ENCODE peak calls at places on chromosome 15, in ten cellular contexts. One of them, this sample, is unnamed.

GRCh38 chr15:85706779-85707518 is 87.8 kb downstream of the KLHL25 start:
- DNase-seq in kidney epithelial cell: no peak
- DNase-seq in activated CD4-positive, CD25-positive, alpha-beta regulatory T cell: no peak
- DNase-seq in KBM-7: peak
- DNase-seq in posterior vena cava: no peak
- DNase-seq in naive thymus-derived CD8-positive, alpha-beta T cell: peak
- DNase-seq in substantia nigra: no peak
- DNase-seq in Calu3: no peak
- DNase-seq in cardiac muscle cell: no peak
- DNase-seq in stimulated activated CD4-positive, alpha-beta T cell treated with anti-CD3 and anti-CD28 coated beads, TNF-alpha, amount 100 ng/mL, for 4 hours: no peak
- DNase-seq in this sample: peak

GRCh38 chr15:77550275-77551251 is 82.1 kb downstream of the LINGO1 start:
- DNase-seq in kidney epithelial cell: no peak
- DNase-seq in activated CD4-positive, CD25-positive, alpha-beta regulatory T cell: no peak
- DNase-seq in KBM-7: no peak
- DNase-seq in posterior vena cava: no peak
- DNase-seq in naive thymus-derived CD8-positive, alpha-beta T cell: no peak
- DNase-seq in substantia nigra: no peak
- DNase-seq in Calu3: no peak
- DNase-seq in cardiac muscle cell: peak
- DNase-seq in stimulated activated CD4-positive, alpha-beta T cell treated with anti-CD3 and anti-CD28 coated beads, TNF-alpha, amount 100 ng/mL, for 4 hours: no peak
- DNase-seq in this sample: no peak

GRCh38 chr15:89442671-89443307 is 53.6 kb downstream of the RHCG start:
- DNase-seq in kidney epithelial cell: no peak
- DNase-seq in activated CD4-positive, CD25-positive, alpha-beta regulatory T cell: no peak
- DNase-seq in KBM-7: peak
- DNase-seq in posterior vena cava: peak
- DNase-seq in naive thymus-derived CD8-positive, alpha-beta T cell: no peak
- DNase-seq in substantia nigra: peak
- DNase-seq in Calu3: peak
- DNase-seq in cardiac muscle cell: peak
- DNase-seq in stimulated activated CD4-positive, alpha-beta T cell treated with anti-CD3 and anti-CD28 coated beads, TNF-alpha, amount 100 ng/mL, for 4 hours: no peak
- DNase-seq in this sample: peak

GRCh38 chr15:93042691-93043378 is 46.2 kb downstream of the RGMA start:
- DNase-seq in kidney epithelial cell: no peak
- DNase-seq in activated CD4-positive, CD25-positive, alpha-beta regulatory T cell: no peak
- DNase-seq in KBM-7: no peak
- DNase-seq in posterior vena cava: peak
- DNase-seq in naive thymus-derived CD8-positive, alpha-beta T cell: no peak
- DNase-seq in substantia nigra: no peak
- DNase-seq in Calu3: no peak
- DNase-seq in cardiac muscle cell: no peak
- DNase-seq in stimulated activated CD4-positive, alpha-beta T cell treated with anti-CD3 and anti-CD28 coated beads, TNF-alpha, amount 100 ng/mL, for 4 hours: no peak
- DNase-seq in this sample: no peak

GRCh38 chr15:80179025-80179759 is 26.4 kb downstream of the FAH start:
- DNase-seq in kidney epithelial cell: peak
- DNase-seq in activated CD4-positive, CD25-positive, alpha-beta regulatory T cell: no peak
- DNase-seq in KBM-7: no peak
- DNase-seq in posterior vena cava: peak
- DNase-seq in naive thymus-derived CD8-positive, alpha-beta T cell: no peak
- DNase-seq in substantia nigra: no peak
- DNase-seq in Calu3: peak
- DNase-seq in cardiac muscle cell: no peak
- DNase-seq in stimulated activated CD4-positive, alpha-beta T cell treated with anti-CD3 and anti-CD28 coated beads, TNF-alpha, amount 100 ng/mL, for 4 hours: no peak
- DNase-seq in this sample: no peak

GRCh38 chr15:98824595-98824994 is 176.3 kb downstream of the IGF1R start:
- DNase-seq in kidney epithelial cell: no peak
- DNase-seq in activated CD4-positive, CD25-positive, alpha-beta regulatory T cell: no peak
- DNase-seq in KBM-7: no peak
- DNase-seq in posterior vena cava: no peak
- DNase-seq in naive thymus-derived CD8-positive, alpha-beta T cell: no peak
- DNase-seq in substantia nigra: no peak
- DNase-seq in Calu3: no peak
- DNase-seq in cardiac muscle cell: no peak
- DNase-seq in stimulated activated CD4-positive, alpha-beta T cell treated with anti-CD3 and anti-CD28 coated beads, TNF-alpha, amount 100 ng/mL, for 4 hours: no peak
- DNase-seq in this sample: no peak

GRCh38 chr15:29233566-29233965 is 36.1 kb downstream of the NSMCE3 start:
- DNase-seq in kidney epithelial cell: peak
- DNase-seq in activated CD4-positive, CD25-positive, alpha-beta regulatory T cell: no peak
- DNase-seq in KBM-7: no peak
- DNase-seq in posterior vena cava: no peak
- DNase-seq in naive thymus-derived CD8-positive, alpha-beta T cell: no peak
- DNase-seq in substantia nigra: no peak
- DNase-seq in Calu3: no peak
- DNase-seq in cardiac muscle cell: no peak
- DNase-seq in stimulated activated CD4-positive, alpha-beta T cell treated with anti-CD3 and anti-CD28 coated beads, TNF-alpha, amount 100 ng/mL, for 4 hours: no peak
- DNase-seq in this sample: no peak

GRCh38 chr15:79418693-79419279 is 13.3 kb upstream of the MINAR1 start:
- DNase-seq in kidney epithelial cell: no peak
- DNase-seq in activated CD4-positive, CD25-positive, alpha-beta regulatory T cell: no peak
- DNase-seq in KBM-7: no peak
- DNase-seq in posterior vena cava: no peak
- DNase-seq in naive thymus-derived CD8-positive, alpha-beta T cell: no peak
- DNase-seq in substantia nigra: peak
- DNase-seq in Calu3: no peak
- DNase-seq in cardiac muscle cell: no peak
- DNase-seq in stimulated activated CD4-positive, alpha-beta T cell treated with anti-CD3 and anti-CD28 coated beads, TNF-alpha, amount 100 ng/mL, for 4 hours: no peak
- DNase-seq in this sample: no peak

GRCh38 chr15:30788595-30788994 is 115.1 kb upstream of the FAN1 start:
- DNase-seq in kidney epithelial cell: no peak
- DNase-seq in activated CD4-positive, CD25-positive, alpha-beta regulatory T cell: no peak
- DNase-seq in KBM-7: no peak
- DNase-seq in posterior vena cava: no peak
- DNase-seq in naive thymus-derived CD8-positive, alpha-beta T cell: no peak
- DNase-seq in substantia nigra: no peak
- DNase-seq in Calu3: no peak
- DNase-seq in cardiac muscle cell: no peak
- DNase-seq in stimulated activated CD4-positive, alpha-beta T cell treated with anti-CD3 and anti-CD28 coated beads, TNF-alpha, amount 100 ng/mL, for 4 hours: no peak
- DNase-seq in this sample: no peak

GRCh38 chr15:73870700-73871408 is 2.5 kb upstream of the TBC1D21 start:
- DNase-seq in kidney epithelial cell: no peak
- DNase-seq in activated CD4-positive, CD25-positive, alpha-beta regulatory T cell: no peak
- DNase-seq in KBM-7: peak
- DNase-seq in posterior vena cava: no peak
- DNase-seq in naive thymus-derived CD8-positive, alpha-beta T cell: no peak
- DNase-seq in substantia nigra: no peak
- DNase-seq in Calu3: peak
- DNase-seq in cardiac muscle cell: peak
- DNase-seq in stimulated activated CD4-positive, alpha-beta T cell treated with anti-CD3 and anti-CD28 coated beads, TNF-alpha, amount 100 ng/mL, for 4 hours: no peak
- DNase-seq in this sample: no peak

GRCh38 chr15:43854801-43855200 is 28.0 kb downstream of the WDR76 start:
- DNase-seq in kidney epithelial cell: no peak
- DNase-seq in activated CD4-positive, CD25-positive, alpha-beta regulatory T cell: no peak
- DNase-seq in KBM-7: peak
- DNase-seq in posterior vena cava: no peak
- DNase-seq in naive thymus-derived CD8-positive, alpha-beta T cell: no peak
- DNase-seq in substantia nigra: no peak
- DNase-seq in Calu3: no peak
- DNase-seq in cardiac muscle cell: no peak
- DNase-seq in stimulated activated CD4-positive, alpha-beta T cell treated with anti-CD3 and anti-CD28 coated beads, TNF-alpha, amount 100 ng/mL, for 4 hours: no peak
- DNase-seq in this sample: no peak

GRCh38 chr15:33654859-33655258 is 313.4 kb upstream of the CHRM5 start:
- DNase-seq in kidney epithelial cell: no peak
- DNase-seq in activated CD4-positive, CD25-positive, alpha-beta regulatory T cell: no peak
- DNase-seq in KBM-7: no peak
- DNase-seq in posterior vena cava: no peak
- DNase-seq in naive thymus-derived CD8-positive, alpha-beta T cell: no peak
- DNase-seq in substantia nigra: peak
- DNase-seq in Calu3: no peak
- DNase-seq in cardiac muscle cell: no peak
- DNase-seq in stimulated activated CD4-positive, alpha-beta T cell treated with anti-CD3 and anti-CD28 coated beads, TNF-alpha, amount 100 ng/mL, for 4 hours: no peak
- DNase-seq in this sample: no peak

GRCh38 chr15:89820651-89821611 is 6.3 kb upstream of the ANPEP start:
- DNase-seq in kidney epithelial cell: no peak
- DNase-seq in activated CD4-positive, CD25-positive, alpha-beta regulatory T cell: no peak
- DNase-seq in KBM-7: no peak
- DNase-seq in posterior vena cava: peak
- DNase-seq in naive thymus-derived CD8-positive, alpha-beta T cell: no peak
- DNase-seq in substantia nigra: no peak
- DNase-seq in Calu3: no peak
- DNase-seq in cardiac muscle cell: no peak
- DNase-seq in stimulated activated CD4-positive, alpha-beta T cell treated with anti-CD3 and anti-CD28 coated beads, TNF-alpha, amount 100 ng/mL, for 4 hours: no peak
- DNase-seq in this sample: no peak

GRCh38 chr15:93649691-93650235 is 560.8 kb upstream of the RGMA start:
- DNase-seq in kidney epithelial cell: no peak
- DNase-seq in activated CD4-positive, CD25-positive, alpha-beta regulatory T cell: no peak
- DNase-seq in KBM-7: no peak
- DNase-seq in posterior vena cava: no peak
- DNase-seq in naive thymus-derived CD8-positive, alpha-beta T cell: no peak
- DNase-seq in substantia nigra: no peak
- DNase-seq in Calu3: no peak
- DNase-seq in cardiac muscle cell: no peak
- DNase-seq in stimulated activated CD4-positive, alpha-beta T cell treated with anti-CD3 and anti-CD28 coated beads, TNF-alpha, amount 100 ng/mL, for 4 hours: no peak
- DNase-seq in this sample: no peak

GRCh38 chr15:48062476-48062875 is 58.3 kb upstream of the SLC24A5 start:
- DNase-seq in kidney epithelial cell: no peak
- DNase-seq in activated CD4-positive, CD25-positive, alpha-beta regulatory T cell: no peak
- DNase-seq in KBM-7: no peak
- DNase-seq in posterior vena cava: no peak
- DNase-seq in naive thymus-derived CD8-positive, alpha-beta T cell: no peak
- DNase-seq in substantia nigra: no peak
- DNase-seq in Calu3: no peak
- DNase-seq in cardiac muscle cell: no peak
- DNase-seq in stimulated activated CD4-positive, alpha-beta T cell treated with anti-CD3 and anti-CD28 coated beads, TNF-alpha, amount 100 ng/mL, for 4 hours: no peak
- DNase-seq in this sample: no peak

GRCh38 chr15:94070341-94071275 is 160.8 kb upstream of the MCTP2 start:
- DNase-seq in kidney epithelial cell: peak
- DNase-seq in activated CD4-positive, CD25-positive, alpha-beta regulatory T cell: no peak
- DNase-seq in KBM-7: no peak
- DNase-seq in posterior vena cava: no peak
- DNase-seq in naive thymus-derived CD8-positive, alpha-beta T cell: no peak
- DNase-seq in substantia nigra: peak
- DNase-seq in Calu3: no peak
- DNase-seq in cardiac muscle cell: no peak
- DNase-seq in stimulated activated CD4-positive, alpha-beta T cell treated with anti-CD3 and anti-CD28 coated beads, TNF-alpha, amount 100 ng/mL, for 4 hours: no peak
- DNase-seq in this sample: no peak

GRCh38 chr15:78361956-78362506 is 21.9 kb downstream of the CRABP1 start:
- DNase-seq in kidney epithelial cell: no peak
- DNase-seq in activated CD4-positive, CD25-positive, alpha-beta regulatory T cell: no peak
- DNase-seq in KBM-7: no peak
- DNase-seq in posterior vena cava: peak
- DNase-seq in naive thymus-derived CD8-positive, alpha-beta T cell: no peak
- DNase-seq in substantia nigra: no peak
- DNase-seq in Calu3: no peak
- DNase-seq in cardiac muscle cell: no peak
- DNase-seq in stimulated activated CD4-positive, alpha-beta T cell treated with anti-CD3 and anti-CD28 coated beads, TNF-alpha, amount 100 ng/mL, for 4 hours: no peak
- DNase-seq in this sample: no peak

GRCh38 chr15:86002444-86002843 is 77.2 kb upstream of the AGBL1 start:
- DNase-seq in kidney epithelial cell: no peak
- DNase-seq in activated CD4-positive, CD25-positive, alpha-beta regulatory T cell: no peak
- DNase-seq in KBM-7: no peak
- DNase-seq in posterior vena cava: no peak
- DNase-seq in naive thymus-derived CD8-positive, alpha-beta T cell: no peak
- DNase-seq in substantia nigra: no peak
- DNase-seq in Calu3: no peak
- DNase-seq in cardiac muscle cell: no peak
- DNase-seq in stimulated activated CD4-positive, alpha-beta T cell treated with anti-CD3 and anti-CD28 coated beads, TNF-alpha, amount 100 ng/mL, for 4 hours: no peak
- DNase-seq in this sample: no peak

GRCh38 chr15:62406268-62406667 is 241.2 kb upstream of the C2CD4B start:
- DNase-seq in kidney epithelial cell: no peak
- DNase-seq in activated CD4-positive, CD25-positive, alpha-beta regulatory T cell: no peak
- DNase-seq in KBM-7: no peak
- DNase-seq in posterior vena cava: no peak
- DNase-seq in naive thymus-derived CD8-positive, alpha-beta T cell: no peak
- DNase-seq in substantia nigra: no peak
- DNase-seq in Calu3: no peak
- DNase-seq in cardiac muscle cell: no peak
- DNase-seq in stimulated activated CD4-positive, alpha-beta T cell treated with anti-CD3 and anti-CD28 coated beads, TNF-alpha, amount 100 ng/mL, for 4 hours: no peak
- DNase-seq in this sample: no peak

GRCh38 chr15:92444631-92445030 is 51.0 kb downstream of the ST8SIA2 start:
- DNase-seq in kidney epithelial cell: no peak
- DNase-seq in activated CD4-positive, CD25-positive, alpha-beta regulatory T cell: no peak
- DNase-seq in KBM-7: no peak
- DNase-seq in posterior vena cava: no peak
- DNase-seq in naive thymus-derived CD8-positive, alpha-beta T cell: no peak
- DNase-seq in substantia nigra: no peak
- DNase-seq in Calu3: no peak
- DNase-seq in cardiac muscle cell: no peak
- DNase-seq in stimulated activated CD4-positive, alpha-beta T cell treated with anti-CD3 and anti-CD28 coated beads, TNF-alpha, amount 100 ng/mL, for 4 hours: no peak
- DNase-seq in this sample: no peak

GRCh38 chr15:87031545-87032230 is 952.0 kb downstream of the AGBL1 start:
- DNase-seq in kidney epithelial cell: no peak
- DNase-seq in activated CD4-positive, CD25-positive, alpha-beta regulatory T cell: no peak
- DNase-seq in KBM-7: no peak
- DNase-seq in posterior vena cava: no peak
- DNase-seq in naive thymus-derived CD8-positive, alpha-beta T cell: no peak
- DNase-seq in substantia nigra: no peak
- DNase-seq in Calu3: no peak
- DNase-seq in cardiac muscle cell: no peak
- DNase-seq in stimulated activated CD4-positive, alpha-beta T cell treated with anti-CD3 and anti-CD28 coated beads, TNF-alpha, amount 100 ng/mL, for 4 hours: no peak
- DNase-seq in this sample: no peak

GRCh38 chr15:88396382-88396781 is 70.8 kb downstream of the MRPL46 start:
- DNase-seq in kidney epithelial cell: no peak
- DNase-seq in activated CD4-positive, CD25-positive, alpha-beta regulatory T cell: no peak
- DNase-seq in KBM-7: no peak
- DNase-seq in posterior vena cava: no peak
- DNase-seq in naive thymus-derived CD8-positive, alpha-beta T cell: no peak
- DNase-seq in substantia nigra: no peak
- DNase-seq in Calu3: no peak
- DNase-seq in cardiac muscle cell: no peak
- DNase-seq in stimulated activated CD4-positive, alpha-beta T cell treated with anti-CD3 and anti-CD28 coated beads, TNF-alpha, amount 100 ng/mL, for 4 hours: no peak
- DNase-seq in this sample: no peak

GRCh38 chr15:65086680-65087111 is 10.2 kb downstream of the KBTBD13 start:
- DNase-seq in kidney epithelial cell: no peak
- DNase-seq in activated CD4-positive, CD25-positive, alpha-beta regulatory T cell: no peak
- DNase-seq in KBM-7: peak
- DNase-seq in posterior vena cava: no peak
- DNase-seq in naive thymus-derived CD8-positive, alpha-beta T cell: no peak
- DNase-seq in substantia nigra: no peak
- DNase-seq in Calu3: no peak
- DNase-seq in cardiac muscle cell: no peak
- DNase-seq in stimulated activated CD4-positive, alpha-beta T cell treated with anti-CD3 and anti-CD28 coated beads, TNF-alpha, amount 100 ng/mL, for 4 hours: no peak
- DNase-seq in this sample: no peak

GRCh38 chr15:74917676-74918075 is 11.0 kb upstream of the FAM219B start:
- DNase-seq in kidney epithelial cell: no peak
- DNase-seq in activated CD4-positive, CD25-positive, alpha-beta regulatory T cell: no peak
- DNase-seq in KBM-7: no peak
- DNase-seq in posterior vena cava: peak
- DNase-seq in naive thymus-derived CD8-positive, alpha-beta T cell: no peak
- DNase-seq in substantia nigra: no peak
- DNase-seq in Calu3: no peak
- DNase-seq in cardiac muscle cell: no peak
- DNase-seq in stimulated activated CD4-positive, alpha-beta T cell treated with anti-CD3 and anti-CD28 coated beads, TNF-alpha, amount 100 ng/mL, for 4 hours: no peak
- DNase-seq in this sample: no peak

GRCh38 chr15:58558777-58559176 is 127.0 kb downstream of the LIPC start:
- DNase-seq in kidney epithelial cell: no peak
- DNase-seq in activated CD4-positive, CD25-positive, alpha-beta regulatory T cell: no peak
- DNase-seq in KBM-7: no peak
- DNase-seq in posterior vena cava: no peak
- DNase-seq in naive thymus-derived CD8-positive, alpha-beta T cell: no peak
- DNase-seq in substantia nigra: no peak
- DNase-seq in Calu3: no peak
- DNase-seq in cardiac muscle cell: no peak
- DNase-seq in stimulated activated CD4-positive, alpha-beta T cell treated with anti-CD3 and anti-CD28 coated beads, TNF-alpha, amount 100 ng/mL, for 4 hours: no peak
- DNase-seq in this sample: no peak

GRCh38 chr15:89002281-89002761 is 85.9 kb upstream of the ABHD2 start:
- DNase-seq in kidney epithelial cell: no peak
- DNase-seq in activated CD4-positive, CD25-positive, alpha-beta regulatory T cell: no peak
- DNase-seq in KBM-7: peak
- DNase-seq in posterior vena cava: no peak
- DNase-seq in naive thymus-derived CD8-positive, alpha-beta T cell: no peak
- DNase-seq in substantia nigra: no peak
- DNase-seq in Calu3: no peak
- DNase-seq in cardiac muscle cell: peak
- DNase-seq in stimulated activated CD4-positive, alpha-beta T cell treated with anti-CD3 and anti-CD28 coated beads, TNF-alpha, amount 100 ng/mL, for 4 hours: no peak
- DNase-seq in this sample: no peak

GRCh38 chr15:78811124-78811824 is at the start of gene ADAMTS7:
- DNase-seq in kidney epithelial cell: peak
- DNase-seq in activated CD4-positive, CD25-positive, alpha-beta regulatory T cell: peak
- DNase-seq in KBM-7: peak
- DNase-seq in posterior vena cava: peak
- DNase-seq in naive thymus-derived CD8-positive, alpha-beta T cell: peak
- DNase-seq in substantia nigra: peak
- DNase-seq in Calu3: peak
- DNase-seq in cardiac muscle cell: peak
- DNase-seq in stimulated activated CD4-positive, alpha-beta T cell treated with anti-CD3 and anti-CD28 coated beads, TNF-alpha, amount 100 ng/mL, for 4 hours: peak
- DNase-seq in this sample: peak

GRCh38 chr15:74783072-74783807 is 1.4 kb downstream of the CSK start:
- DNase-seq in kidney epithelial cell: no peak
- DNase-seq in activated CD4-positive, CD25-positive, alpha-beta regulatory T cell: no peak
- DNase-seq in KBM-7: peak
- DNase-seq in posterior vena cava: peak
- DNase-seq in naive thymus-derived CD8-positive, alpha-beta T cell: no peak
- DNase-seq in substantia nigra: no peak
- DNase-seq in Calu3: peak
- DNase-seq in cardiac muscle cell: no peak
- DNase-seq in stimulated activated CD4-positive, alpha-beta T cell treated with anti-CD3 and anti-CD28 coated beads, TNF-alpha, amount 100 ng/mL, for 4 hours: no peak
- DNase-seq in this sample: peak